ENCODE peak calls at places on chromosomes 4 and X, in five cellular contexts. One of them, this sample, is unnamed.

GRCh38 chrX:156002517-156002916 is 5.0 kb downstream of the IL9R start:
- DNase-seq in uterus: no peak
- DNase-seq in ovary: no peak
- DNase-seq in cardiac fibroblast: peak; percentile 22
- DNase-seq in heart left ventricle: no peak
- DNase-seq in this sample: no peak

GRCh38 chr4:184892999-184893398 is 67.2 kb upstream of the ACSL1 start:
- DNase-seq in uterus: no peak
- DNase-seq in ovary: no peak
- DNase-seq in cardiac fibroblast: no peak
- DNase-seq in heart left ventricle: no peak
- DNase-seq in this sample: no peak

GRCh38 chr4:151896880-151897279 is 136.1 kb upstream of the GATB start:
- DNase-seq in uterus: no peak
- DNase-seq in ovary: no peak
- DNase-seq in cardiac fibroblast: no peak
- DNase-seq in heart left ventricle: no peak
- DNase-seq in this sample: no peak

GRCh38 chr4:38007645-38008044 is 47.4 kb downstream of the PTTG2 start:
- DNase-seq in uterus: no peak
- DNase-seq in ovary: no peak
- DNase-seq in cardiac fibroblast: no peak
- DNase-seq in heart left ventricle: no peak
- DNase-seq in this sample: no peak

GRCh38 chr4:76611164-76611563 is 176.1 kb downstream of the SHROOM3 start:
- DNase-seq in uterus: no peak
- DNase-seq in ovary: no peak
- DNase-seq in cardiac fibroblast: peak; percentile 57
- DNase-seq in heart left ventricle: no peak
- DNase-seq in this sample: no peak

GRCh38 chr4:140227286-140227685 is 73.3 kb upstream of the MAML3 start:
- DNase-seq in uterus: no peak
- DNase-seq in ovary: no peak
- DNase-seq in cardiac fibroblast: no peak
- DNase-seq in heart left ventricle: no peak
- DNase-seq in this sample: no peak

GRCh38 chrX:40202456-40202855 is 104.7 kb upstream of the BCOR start:
- DNase-seq in uterus: no peak
- DNase-seq in ovary: no peak
- DNase-seq in cardiac fibroblast: no peak
- DNase-seq in heart left ventricle: no peak
- DNase-seq in this sample: no peak

GRCh38 chrX:21683910-21684309 is 25.8 kb upstream of the KLHL34 start:
- DNase-seq in uterus: no peak
- DNase-seq in ovary: no peak
- DNase-seq in cardiac fibroblast: peak; percentile 36
- DNase-seq in heart left ventricle: no peak
- DNase-seq in this sample: no peak

GRCh38 chr4:1290165-1290977 is 680 bp downstream of the MAEA start:
- DNase-seq in uterus: no peak
- DNase-seq in ovary: no peak
- DNase-seq in cardiac fibroblast: peak; percentile 14
- DNase-seq in heart left ventricle: no peak
- DNase-seq in this sample: peak; percentile 67

GRCh38 chrX:2424317-2424716 is 76.5 kb downstream of the DHRSX start:
- DNase-seq in uterus: no peak
- DNase-seq in ovary: no peak
- DNase-seq in cardiac fibroblast: no peak
- DNase-seq in heart left ventricle: no peak
- DNase-seq in this sample: no peak

GRCh38 chr4:124111922-124112321 is 600.6 kb downstream of the ANKRD50 start:
- DNase-seq in uterus: no peak
- DNase-seq in ovary: no peak
- DNase-seq in cardiac fibroblast: peak; percentile 97
- DNase-seq in heart left ventricle: no peak
- DNase-seq in this sample: no peak

GRCh38 chr4:115972967-115973366 is 859.5 kb upstream of the NDST4 start:
- DNase-seq in uterus: no peak
- DNase-seq in ovary: no peak
- DNase-seq in cardiac fibroblast: no peak
- DNase-seq in heart left ventricle: no peak
- DNase-seq in this sample: no peak

GRCh38 chr4:147479817-147480216 is 1.1 kb upstream of the EDNRA start:
- DNase-seq in uterus: peak; percentile 48
- DNase-seq in ovary: peak; percentile 56
- DNase-seq in cardiac fibroblast: peak; percentile 96
- DNase-seq in heart left ventricle: no peak
- DNase-seq in this sample: no peak

GRCh38 chr4:133146574-133147198 is 2.4 kb upstream of the PCDH10 start:
- DNase-seq in uterus: peak; percentile 25
- DNase-seq in ovary: peak; percentile 43
- DNase-seq in cardiac fibroblast: peak; percentile 66
- DNase-seq in heart left ventricle: peak; percentile 43
- DNase-seq in this sample: peak; percentile 42

GRCh38 chr4:74378573-74378972 is 13.6 kb downstream of the EREG start:
- DNase-seq in uterus: no peak
- DNase-seq in ovary: no peak
- DNase-seq in cardiac fibroblast: peak; percentile 62
- DNase-seq in heart left ventricle: no peak
- DNase-seq in this sample: no peak

GRCh38 chrX:38560776-38561125 is 591 bp upstream of the TSPAN7 start:
- DNase-seq in uterus: no peak
- DNase-seq in ovary: no peak
- DNase-seq in cardiac fibroblast: no peak
- DNase-seq in heart left ventricle: no peak
- DNase-seq in this sample: peak; percentile 29